ENCODE peak calls at places on chromosome 15, in ten cellular contexts. L is uterus, T is left ventricle myocardium inferior, X is PC-3, V is tibial artery, C is ovary, I is psoas muscle, U is body of pancreas, W is hepatocyte, O is coronary artery. R is an unnamed sample.

GRCh38 chr15:57353317-57353804 is 22.9 kb upstream of the CGNL1 start:
- DNase-seq in V (no peak), I (no peak), U (no peak), T (no peak), X (no peak), C (no peak), L (no peak), W (no peak), O (no peak), R (peak)

GRCh38 chr15:82933576-82933975 is 18.9 kb downstream of the HOMER2 start:
- DNase-seq in T (no peak), X (peak), I (no peak), W (no peak), O (no peak), C (no peak), U (no peak), L (no peak), V (no peak), R (no peak)

GRCh38 chr15:66923438-66923881 is 141.9 kb upstream of the SMAD3 start:
- DNase-seq in X (peak), I (no peak), O (no peak), V (no peak), U (peak), T (no peak), L (no peak), C (no peak), W (peak), R (peak)

GRCh38 chr15:33565099-33565498 is 254.3 kb downstream of the RYR3 start:
- DNase-seq in I (no peak), W (peak), O (no peak), V (no peak), X (peak), L (no peak), U (no peak), C (no peak), T (no peak), R (no peak)

GRCh38 chr15:100869151-100869999 is 10.3 kb upstream of the ALDH1A3 start:
- DNase-seq in U (no peak), X (no peak), L (no peak), O (no peak), V (no peak), T (no peak), W (no peak), I (no peak), C (no peak), R (no peak)

GRCh38 chr15:90905306-90906180 is 2.4 kb downstream of the MAN2A2 start:
- DNase-seq in I (peak), O (no peak), L (no peak), T (no peak), X (no peak), C (no peak), W (no peak), U (no peak), V (no peak), R (no peak)

GRCh38 chr15:45122719-45123118 is 7.0 kb downstream of the DUOXA1 start:
- DNase-seq in W (no peak), V (no peak), I (no peak), U (no peak), L (no peak), T (no peak), O (no peak), C (no peak), X (no peak), R (no peak)

GRCh38 chr15:90572893-90573292 is 43.2 kb downstream of the CRTC3 start:
- DNase-seq in X (no peak), W (no peak), T (no peak), L (no peak), U (no peak), C (no peak), I (no peak), O (no peak), V (no peak), R (no peak)

GRCh38 chr15:80559320-80559693 is 135.8 kb upstream of the ABHD17C start:
- DNase-seq in T (no peak), X (no peak), I (no peak), U (no peak), O (no peak), C (no peak), L (no peak), W (no peak), V (no peak), R (no peak)

GRCh38 chr15:50959717-50960116 is 51.2 kb downstream of the AP4E1 start:
- DNase-seq in X (no peak), O (no peak), L (no peak), V (no peak), T (no peak), I (no peak), U (no peak), C (no peak), W (no peak), R (no peak)

GRCh38 chr15:34812369-34812768 is 17.0 kb upstream of the ACTC1 start:
- DNase-seq in X (no peak), W (no peak), O (no peak), U (no peak), T (no peak), V (no peak), C (no peak), L (no peak), I (no peak), R (no peak)

GRCh38 chr15:42355291-42355690 is 4.0 kb upstream of the CAPN3 start:
- DNase-seq in W (no peak), L (no peak), I (no peak), T (no peak), O (no peak), V (no peak), X (no peak), U (no peak), C (no peak), R (no peak)
- H3K27ac ChIP-seq in W (no peak), L (no peak), I (peak), T (no peak), O (no peak), V (no peak), X (no peak), U (no peak), C (no peak), R (no peak)

GRCh38 chr15:71127083-71127482 is 11.8 kb downstream of the THSD4 start:
- DNase-seq in O (no peak), C (no peak), I (no peak), W (no peak), X (no peak), L (no peak), U (no peak), T (no peak), V (no peak), R (no peak)
- H3K27ac ChIP-seq in O (no peak), C (no peak), I (no peak), W (no peak), X (no peak), L (no peak), U (no peak), T (peak), V (peak), R (no peak)

DNA sequence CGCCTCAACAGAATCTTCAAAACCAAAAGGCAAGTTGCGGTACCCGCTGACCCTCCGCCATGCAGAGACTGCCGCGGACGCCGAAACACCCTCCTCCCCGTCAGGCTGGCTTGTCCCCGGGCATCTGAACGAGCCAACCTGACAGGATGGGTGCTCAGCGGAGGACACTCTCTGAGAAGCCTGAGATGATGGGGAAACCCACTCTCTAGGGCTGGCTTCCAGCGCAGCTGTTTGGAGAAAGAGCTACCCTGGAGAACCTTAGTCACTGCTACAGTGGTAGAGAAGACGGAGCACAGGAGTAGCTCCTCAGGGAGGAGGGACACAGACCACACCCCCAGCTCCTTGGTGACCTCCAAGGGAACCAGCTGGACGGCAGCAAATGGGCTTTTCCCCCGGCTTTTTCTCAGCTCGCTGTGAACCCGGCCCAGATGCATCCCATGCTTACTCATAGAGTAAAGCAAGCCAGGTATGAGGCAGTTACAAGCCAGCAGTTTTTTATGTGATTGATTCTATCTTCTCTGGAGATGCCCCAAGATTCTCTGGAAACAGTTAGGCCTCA is 38.9 kb downstream of the FAM174B start:
- DNase-seq in O (peak), L (peak), C (peak), T (no peak), V (peak), X (peak), W (peak), I (peak), U (no peak), R (peak)
- H3K27ac ChIP-seq in O (no peak), L (peak), C (peak), T (peak), V (no peak), X (peak), W (peak), I (peak), U (peak), R (peak)

GRCh38 chr15:55661431-55661830 is 73.3 kb upstream of the PYGO1 start:
- DNase-seq in W (peak), T (no peak), I (no peak), V (no peak), O (no peak), L (no peak), U (no peak), X (no peak), C (no peak), R (no peak)
- H3K27ac ChIP-seq in W (peak), T (no peak), I (no peak), V (no peak), O (no peak), L (peak), U (no peak), X (no peak), C (no peak), R (no peak)